ENCODE peak calls at places on chromosome 22, in six cellular contexts. B is EH; F is hepatocyte; I is fibroblast of mammary gland; R is WTC11; M is stimulated activated CD8-positive, alpha-beta memory T cell treated with anti-CD3 and anti-CD28 coated beads, Interleukin-15, amount 100 ng/mL, for 24 hours. U is an unnamed sample.

GRCh38 chr22:37562049-37562784 is 1.9 kb downstream of the CDC42EP1 start:
- DNase-seq in B (no peak), I (no peak), M (no peak), R (no peak), F (no peak), U (no peak)

GRCh38 chr22:21865041-21865440 is 2.4 kb downstream of the MAPK1 start:
- DNase-seq in F (peak; percentile 56), I (peak; percentile 91), R (no peak), M (no peak), B (peak; percentile 89), U (no peak)

GRCh38 chr22:19674129-19674928 is 40.0 kb upstream of the SEPTIN5 start:
- DNase-seq in I (peak; percentile 21), F (no peak), M (no peak), R (no peak), B (no peak), U (no peak)

GRCh38 chr22:50697667-50698506 is 25.3 kb downstream of the SHANK3 start:
- DNase-seq in F (no peak), R (peak; percentile 13), I (no peak), M (no peak), B (no peak), U (no peak)

GRCh38 chr22:36385491-36386350 is 2.0 kb downstream of the MYH9 start:
- DNase-seq in F (peak; percentile 55), R (no peak), M (no peak), B (peak; percentile 70), I (peak; percentile 55), U (peak; percentile 85)

GRCh38 chr22:17119481-17120202 is 1.5 kb downstream of the TMEM121B start:
- DNase-seq in B (no peak), F (no peak), R (peak; percentile 83), I (peak; percentile 30), M (no peak), U (peak; percentile 69)

GRCh38 chr22:26767351-26767970 is 110.1 kb downstream of the MIAT start:
- DNase-seq in B (peak; percentile 57), I (no peak), M (no peak), R (no peak), F (no peak), U (no peak)

GRCh38 chr22:42172385-42173172 is 42.0 kb upstream of the CYP2D6 start:
- DNase-seq in F (peak; percentile 68), R (no peak), I (peak; percentile 60), M (no peak), B (peak; percentile 76), U (peak; percentile 89)

GRCh38 chr22:44153705-44154104 is 27.0 kb upstream of the PARVG start:
- DNase-seq in M (no peak), I (no peak), R (no peak), B (no peak), F (no peak), U (no peak)

GRCh38 chr22:42863349-42863911 is 6.4 kb upstream of the ARFGAP3 start:
- DNase-seq in F (no peak), R (no peak), B (peak; percentile 74), I (peak; percentile 90), M (no peak), U (no peak)

GRCh38 chr22:27203276-27203660 is 545.9 kb downstream of the MIAT start:
- DNase-seq in R (no peak), I (no peak), F (no peak), M (no peak), B (no peak), U (peak; percentile 28)

GRCh38 chr22:24181088-24181995 is at the start of gene SUSD2:
- DNase-seq in F (peak; percentile 72), I (no peak), B (peak; percentile 14), R (peak; percentile 44), M (no peak), U (peak; percentile 83)

GRCh38 chr22:50536231-50536630 is 6.4 kb upstream of the TYMP start:
- DNase-seq in B (no peak), I (no peak), M (no peak), F (no peak), R (no peak), U (no peak)

GRCh38 chr22:24437820-24438328 is 10.5 kb downstream of the ADORA2A start:
- DNase-seq in I (no peak), B (peak; percentile 76), F (no peak), R (no peak), M (no peak), U (peak; percentile 90)

GRCh38 chr22:20751185-20751851 is 22.6 kb upstream of the SERPIND1 start:
- DNase-seq in I (no peak), B (no peak), F (no peak), R (peak; percentile 70), M (no peak), U (peak; percentile 72)

GRCh38 chr22:17199131-17199731 is 20.0 kb downstream of the ADA2 start:
- DNase-seq in B (peak; percentile 78), F (peak; percentile 85), R (peak; percentile 64), I (peak; percentile 87), M (no peak), U (peak; percentile 89)

GRCh38 chr22:36930041-36930935 is 16.9 kb downstream of the CSF2RB start:
- DNase-seq in B (no peak), I (no peak), M (no peak), F (no peak), R (no peak), U (no peak)

GRCh38 chr22:49768511-49768910 is 59.2 kb downstream of the BRD1 start:
- DNase-seq in M (no peak), B (no peak), R (peak; percentile 18), F (no peak), I (no peak), U (no peak)

GRCh38 chr22:49091917-49092545 is 735.6 kb downstream of the BRD1 start:
- DNase-seq in R (no peak), F (no peak), B (no peak), M (no peak), I (no peak), U (no peak)

GRCh38 chr22:19536564-19536963 is 12.4 kb upstream of the CLDN5 start:
- DNase-seq in I (no peak), R (no peak), M (no peak), F (no peak), B (no peak), U (no peak)

GRCh38 chr22:26656896-26657851 is at the start of gene MIAT:
- DNase-seq in R (peak; percentile 81), I (no peak), F (peak; percentile 33), M (no peak), B (no peak), U (no peak)

GRCh38 chr22:28799834-28800307 is 498 bp downstream of the XBP1 start:
- DNase-seq in F (peak; percentile 77), M (no peak), I (peak; percentile 50), B (peak; percentile 76), R (peak; percentile 47), U (peak; percentile 65)

GRCh38 chr22:46036558-46037408 is 59.8 kb upstream of the WNT7B start:
- DNase-seq in F (peak; percentile 67), I (peak; percentile 39), B (peak; percentile 36), M (no peak), R (peak; percentile 28), U (peak; percentile 78)

GRCh38 chr22:25406510-25407210 is 157.8 kb upstream of the GRK3 start:
- DNase-seq in R (no peak), I (no peak), F (no peak), M (no peak), B (no peak), U (no peak)

GRCh38 chr22:26333088-26333800 is 95.8 kb upstream of the ASPHD2 start:
- DNase-seq in M (no peak), I (no peak), B (no peak), F (no peak), R (no peak), U (no peak)

GRCh38 chr22:30902496-30903357 is 65.8 kb downstream of the MORC2 start:
- DNase-seq in I (no peak), M (no peak), R (no peak), F (no peak), B (no peak), U (peak; percentile 22)

GRCh38 chr22:46105494-46106278 is 44.6 kb upstream of the PPARA start:
- DNase-seq in R (no peak), M (no peak), F (peak; percentile 76), I (peak; percentile 86), B (peak; percentile 91), U (no peak)

GRCh38 chr22:25363474-25363873 is 144.0 kb downstream of the CRYBB2 start:
- DNase-seq in R (no peak), B (no peak), I (no peak), M (no peak), F (no peak), U (no peak)

GRCh38 chr22:19745155-19746133 is 15.1 kb upstream of the TBX1 start:
- DNase-seq in M (no peak), B (peak; percentile 45), I (no peak), R (no peak), F (no peak), U (no peak)

GRCh38 chr22:37740455-37741311 is 43.8 kb downstream of the TRIOBP start:
- DNase-seq in R (no peak), M (no peak), B (no peak), F (no peak), I (no peak), U (no peak)

GRCh38 chr22:22884888-22885840 is 2.5 kb upstream of the IGLL5 start:
- DNase-seq in B (no peak), R (no peak), I (no peak), F (no peak), M (no peak), U (peak; percentile 33)

GRCh38 chr22:41288245-41288946 is 2.4 kb upstream of the RANGAP1 start:
- DNase-seq in R (no peak), B (peak; percentile 82), M (no peak), F (peak; percentile 84), I (peak; percentile 67), U (peak; percentile 96)

GRCh38 chr22:29306175-29306829 is at the start of gene GAS2L1:
- DNase-seq in R (peak; percentile 76), B (peak; percentile 86), M (no peak), I (peak; percentile 72), F (peak; percentile 90), U (peak; percentile 95)

GRCh38 chr22:18929459-18929858 is 6.6 kb downstream of the PRODH start:
- DNase-seq in F (no peak), B (no peak), M (no peak), R (no peak), I (no peak), U (no peak)

GRCh38 chr22:37745548-37746365 is 48.9 kb downstream of the TRIOBP start:
- DNase-seq in M (peak; percentile 79), B (peak; percentile 89), F (peak; percentile 96), I (peak; percentile 78), R (peak; percentile 89), U (peak; percentile 93)

GRCh38 chr22:18998998-18999397 is 62.9 kb upstream of the PRODH start:
- DNase-seq in I (no peak), M (no peak), F (no peak), R (peak; percentile 87), B (no peak), U (no peak)

U was measured in islet precursor cell.